ENCODE peak calls at places on chromosomes 12 and 14, in ten cellular contexts. One of them, this sample, is unnamed.

GRCh38 chr12:115897718-115898117 is 379.8 kb downstream of the MED13L start:
- DNase-seq in upper lobe of right lung: no peak
- DNase-seq in Caco-2: no peak
- DNase-seq in Calu3: no peak
- DNase-seq in A673: no peak
- DNase-seq in brain microvascular endothelial cell: no peak
- DNase-seq in fibroblast of the aortic adventitia: no peak
- DNase-seq in mucosa of descending colon: no peak
- DNase-seq in epithelial cell of esophagus: no peak
- DNase-seq in H1: no peak
- DNase-seq in this sample: no peak

GRCh38 chr14:70789361-70789760 is 20.0 kb downstream of the MAP3K9 start:
- DNase-seq in upper lobe of right lung: peak; percentile 70
- DNase-seq in Caco-2: no peak
- DNase-seq in Calu3: no peak
- DNase-seq in A673: peak; percentile 65
- DNase-seq in brain microvascular endothelial cell: peak; percentile 71
- DNase-seq in fibroblast of the aortic adventitia: peak; percentile 35
- DNase-seq in mucosa of descending colon: no peak
- DNase-seq in epithelial cell of esophagus: peak; percentile 84
- DNase-seq in H1: no peak
- DNase-seq in this sample: no peak

GRCh38 chr12:48032597-48032996 is 28.3 kb upstream of the COL2A1 start:
- DNase-seq in upper lobe of right lung: no peak
- DNase-seq in Caco-2: no peak
- DNase-seq in Calu3: no peak
- DNase-seq in A673: no peak
- DNase-seq in brain microvascular endothelial cell: no peak
- DNase-seq in fibroblast of the aortic adventitia: peak; percentile 11
- DNase-seq in mucosa of descending colon: no peak
- DNase-seq in epithelial cell of esophagus: no peak
- DNase-seq in H1: no peak
- DNase-seq in this sample: no peak

GRCh38 chr12:90410962-90411361 is 544.0 kb downstream of the CCER1 start:
- DNase-seq in upper lobe of right lung: peak; percentile 48
- DNase-seq in Caco-2: no peak
- DNase-seq in Calu3: no peak
- DNase-seq in A673: no peak
- DNase-seq in brain microvascular endothelial cell: no peak
- DNase-seq in fibroblast of the aortic adventitia: no peak
- DNase-seq in mucosa of descending colon: peak; percentile 48
- DNase-seq in epithelial cell of esophagus: no peak
- DNase-seq in H1: no peak
- DNase-seq in this sample: no peak

GRCh38 chr12:4242595-4242994 is 31.0 kb upstream of the CCND2 start:
- DNase-seq in upper lobe of right lung: no peak
- DNase-seq in Caco-2: no peak
- DNase-seq in Calu3: no peak
- DNase-seq in A673: no peak
- DNase-seq in brain microvascular endothelial cell: no peak
- DNase-seq in fibroblast of the aortic adventitia: no peak
- DNase-seq in mucosa of descending colon: no peak
- DNase-seq in epithelial cell of esophagus: no peak
- DNase-seq in H1: no peak
- DNase-seq in this sample: no peak

GRCh38 chr12:130977759-130978127 is 24.0 kb downstream of the ADGRD1 start:
- DNase-seq in upper lobe of right lung: peak; percentile 53
- DNase-seq in Caco-2: no peak
- DNase-seq in Calu3: no peak
- DNase-seq in A673: no peak
- DNase-seq in brain microvascular endothelial cell: no peak
- DNase-seq in fibroblast of the aortic adventitia: no peak
- DNase-seq in mucosa of descending colon: no peak
- DNase-seq in epithelial cell of esophagus: no peak
- DNase-seq in H1: no peak
- DNase-seq in this sample: no peak

GRCh38 chr14:78950654-78951053 is 780.5 kb downstream of the NRXN3 start:
- DNase-seq in upper lobe of right lung: no peak
- DNase-seq in Caco-2: no peak
- DNase-seq in Calu3: peak; percentile 22
- DNase-seq in A673: peak; percentile 17
- DNase-seq in brain microvascular endothelial cell: peak; percentile 72
- DNase-seq in fibroblast of the aortic adventitia: peak; percentile 41
- DNase-seq in mucosa of descending colon: no peak
- DNase-seq in epithelial cell of esophagus: peak; percentile 60
- DNase-seq in H1: no peak
- DNase-seq in this sample: no peak

GRCh38 chr14:103522649-103523582 is at the start of gene CKB:
- DNase-seq in upper lobe of right lung: peak; percentile 86
- DNase-seq in Caco-2: peak; percentile 69
- DNase-seq in Calu3: peak; percentile 54
- DNase-seq in A673: peak; percentile 78
- DNase-seq in brain microvascular endothelial cell: peak; percentile 22
- DNase-seq in fibroblast of the aortic adventitia: peak; percentile 43
- DNase-seq in mucosa of descending colon: peak; percentile 81
- DNase-seq in epithelial cell of esophagus: peak; percentile 64
- DNase-seq in H1: peak; percentile 90
- DNase-seq in this sample: no peak

GRCh38 chr12:70719084-70719483 is 81.9 kb upstream of the PTPRB start:
- DNase-seq in upper lobe of right lung: no peak
- DNase-seq in Caco-2: no peak
- DNase-seq in Calu3: no peak
- DNase-seq in A673: no peak
- DNase-seq in brain microvascular endothelial cell: no peak
- DNase-seq in fibroblast of the aortic adventitia: no peak
- DNase-seq in mucosa of descending colon: no peak
- DNase-seq in epithelial cell of esophagus: no peak
- DNase-seq in H1: no peak
- DNase-seq in this sample: no peak

GRCh38 chr14:99231181-99231849 is 40.7 kb downstream of the BCL11B start:
- DNase-seq in upper lobe of right lung: no peak
- DNase-seq in Caco-2: no peak
- DNase-seq in Calu3: no peak
- DNase-seq in A673: no peak
- DNase-seq in brain microvascular endothelial cell: no peak
- DNase-seq in fibroblast of the aortic adventitia: no peak
- DNase-seq in mucosa of descending colon: no peak
- DNase-seq in epithelial cell of esophagus: no peak
- DNase-seq in H1: no peak
- DNase-seq in this sample: no peak
- TF ChIP-seq CTCF in upper lobe of right lung: no peak
- TF ChIP-seq CTCF in Caco-2: no peak
- TF ChIP-seq CTCF in Calu3: no peak
- TF ChIP-seq CTCF in A673: no peak
- TF ChIP-seq CTCF in brain microvascular endothelial cell: no peak
- TF ChIP-seq CTCF in fibroblast of the aortic adventitia: no peak
- TF ChIP-seq CTCF in mucosa of descending colon: no peak
- TF ChIP-seq CTCF in epithelial cell of esophagus: no peak
- TF ChIP-seq CTCF in H1: no peak
- TF ChIP-seq CTCF in this sample: no peak

DNA sequence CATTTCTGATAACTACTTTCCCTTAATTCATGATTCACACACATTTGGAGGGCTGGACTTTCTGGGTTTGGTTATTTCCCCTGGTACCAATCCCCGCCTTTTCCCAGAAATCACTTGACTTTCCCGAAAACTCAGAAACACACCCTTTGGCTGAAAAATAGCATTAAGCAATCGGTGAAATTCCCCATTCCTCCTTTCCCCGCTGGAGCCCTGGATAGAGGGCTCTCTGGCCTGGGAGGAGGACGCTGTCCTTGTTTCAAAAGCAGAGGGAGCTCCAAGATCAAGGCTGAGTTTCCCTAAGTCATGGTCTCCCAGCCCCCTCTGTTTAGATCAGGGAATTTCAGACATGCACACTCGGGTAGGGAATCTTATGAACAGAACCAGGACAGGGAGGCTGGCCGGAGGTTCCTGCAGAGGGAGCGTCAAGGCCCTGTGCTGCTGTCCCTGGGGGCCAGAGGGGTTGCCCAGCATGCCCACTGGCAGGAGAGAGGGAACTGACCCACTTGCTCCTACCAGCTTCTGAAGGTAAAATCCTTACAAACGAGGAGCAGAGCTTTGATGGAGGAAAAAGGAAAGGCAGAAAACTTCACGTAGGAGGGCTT is at the start of gene C1S:
- DNase-seq in upper lobe of right lung: peak; percentile 73
- DNase-seq in Caco-2: peak; percentile 78
- DNase-seq in Calu3: peak; percentile 63
- DNase-seq in A673: peak; percentile 42
- DNase-seq in brain microvascular endothelial cell: peak; percentile 90
- DNase-seq in fibroblast of the aortic adventitia: peak; percentile 100
- DNase-seq in mucosa of descending colon: peak; percentile 64
- DNase-seq in epithelial cell of esophagus: peak; percentile 92
- DNase-seq in H1: peak; percentile 63
- DNase-seq in this sample: no peak
- TF ChIP-seq CTCF in upper lobe of right lung: peak; percentile 70
- TF ChIP-seq CTCF in Caco-2: peak; percentile 80
- TF ChIP-seq CTCF in Calu3: peak; percentile 26
- TF ChIP-seq CTCF in A673: peak; percentile 40
- TF ChIP-seq CTCF in brain microvascular endothelial cell: peak; percentile 95
- TF ChIP-seq CTCF in fibroblast of the aortic adventitia: peak; percentile 90
- TF ChIP-seq CTCF in mucosa of descending colon: no peak
- TF ChIP-seq CTCF in epithelial cell of esophagus: peak; percentile 79
- TF ChIP-seq CTCF in H1: peak; percentile 96
- TF ChIP-seq CTCF in this sample: peak; percentile 13

GRCh38 chr12:24698972-24699371 is 249.9 kb downstream of the BCAT1 start:
- DNase-seq in upper lobe of right lung: no peak
- DNase-seq in Caco-2: no peak
- DNase-seq in Calu3: no peak
- DNase-seq in A673: no peak
- DNase-seq in brain microvascular endothelial cell: no peak
- DNase-seq in fibroblast of the aortic adventitia: no peak
- DNase-seq in mucosa of descending colon: no peak
- DNase-seq in epithelial cell of esophagus: no peak
- DNase-seq in H1: no peak
- DNase-seq in this sample: no peak
- TF ChIP-seq CTCF in upper lobe of right lung: no peak
- TF ChIP-seq CTCF in Caco-2: no peak
- TF ChIP-seq CTCF in Calu3: no peak
- TF ChIP-seq CTCF in A673: no peak
- TF ChIP-seq CTCF in brain microvascular endothelial cell: no peak
- TF ChIP-seq CTCF in fibroblast of the aortic adventitia: no peak
- TF ChIP-seq CTCF in mucosa of descending colon: no peak
- TF ChIP-seq CTCF in epithelial cell of esophagus: no peak
- TF ChIP-seq CTCF in H1: no peak
- TF ChIP-seq CTCF in this sample: no peak

DNA sequence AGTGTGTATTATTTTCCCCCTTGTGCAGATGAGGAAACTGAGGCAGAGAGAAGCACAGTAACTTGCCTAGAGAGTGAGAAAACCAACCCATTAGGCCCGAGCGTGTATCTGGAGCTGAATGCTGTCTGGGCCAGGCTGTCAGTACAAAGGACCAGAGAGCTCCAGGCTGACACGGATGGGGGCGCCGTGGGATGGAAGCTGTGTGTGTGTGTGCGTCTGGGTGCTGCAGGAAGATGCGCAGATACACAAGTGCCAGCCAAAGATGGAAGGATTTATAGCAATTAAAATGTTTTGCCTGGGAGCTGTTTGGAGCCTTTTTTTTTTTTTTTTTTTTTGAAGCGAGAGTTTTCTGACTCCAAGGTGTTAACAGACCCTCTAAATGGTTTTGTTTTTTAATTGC is 53.7 kb upstream of the GPATCH2L start:
- DNase-seq in upper lobe of right lung: no peak
- DNase-seq in Caco-2: no peak
- DNase-seq in Calu3: no peak
- DNase-seq in A673: no peak
- DNase-seq in brain microvascular endothelial cell: no peak
- DNase-seq in fibroblast of the aortic adventitia: no peak
- DNase-seq in mucosa of descending colon: no peak
- DNase-seq in epithelial cell of esophagus: no peak
- DNase-seq in H1: no peak
- DNase-seq in this sample: no peak
- TF ChIP-seq CTCF in upper lobe of right lung: no peak
- TF ChIP-seq CTCF in Caco-2: no peak
- TF ChIP-seq CTCF in Calu3: no peak
- TF ChIP-seq CTCF in A673: no peak
- TF ChIP-seq CTCF in brain microvascular endothelial cell: no peak
- TF ChIP-seq CTCF in fibroblast of the aortic adventitia: no peak
- TF ChIP-seq CTCF in mucosa of descending colon: no peak
- TF ChIP-seq CTCF in epithelial cell of esophagus: no peak
- TF ChIP-seq CTCF in H1: no peak
- TF ChIP-seq CTCF in this sample: no peak

GRCh38 chr14:74244115-74244514 is 4.9 kb downstream of the VSX2 start:
- DNase-seq in upper lobe of right lung: no peak
- DNase-seq in Caco-2: no peak
- DNase-seq in Calu3: peak; percentile 16
- DNase-seq in A673: no peak
- DNase-seq in brain microvascular endothelial cell: no peak
- DNase-seq in fibroblast of the aortic adventitia: no peak
- DNase-seq in mucosa of descending colon: no peak
- DNase-seq in epithelial cell of esophagus: no peak
- DNase-seq in H1: no peak
- DNase-seq in this sample: no peak
- TF ChIP-seq CTCF in upper lobe of right lung: no peak
- TF ChIP-seq CTCF in Caco-2: no peak
- TF ChIP-seq CTCF in Calu3: no peak
- TF ChIP-seq CTCF in A673: no peak
- TF ChIP-seq CTCF in brain microvascular endothelial cell: peak; percentile 21
- TF ChIP-seq CTCF in fibroblast of the aortic adventitia: no peak
- TF ChIP-seq CTCF in mucosa of descending colon: no peak
- TF ChIP-seq CTCF in epithelial cell of esophagus: no peak
- TF ChIP-seq CTCF in H1: no peak
- TF ChIP-seq CTCF in this sample: no peak

This sample was measured in LNCaP clone FGC.